ENCODE peak calls at places on chromosomes 6 and 20, in eight cellular contexts. C is caudate nucleus, X is fibroblast of gingiva, U is tibial nerve, I is amniotic stem cell, G is DMS153, Q is nephron progenitor cell, S is heart left ventricle. P is an unnamed sample.

GRCh38 chr6:125229080-125229479 is 72.7 kb downstream of the HDDC2 start:
- DNase-seq in C (no peak), X (peak), U (no peak), I (no peak), G (no peak), Q (no peak), S (no peak), P (no peak)

GRCh38 chr6:44247338-44248302 is 719 bp downstream of the HSP90AB1 start:
- DNase-seq in C (peak), X (peak), U (peak), I (no peak), G (no peak), Q (peak), S (peak), P (no peak)

GRCh38 chr20:1322511-1323245 is 6.3 kb downstream of the SDCBP2 start:
- DNase-seq in C (no peak), X (peak), U (no peak), I (peak), G (no peak), Q (no peak), S (peak), P (no peak)

GRCh38 chr6:146526192-146526591 is 17.4 kb upstream of the RAB32 start:
- DNase-seq in C (no peak), X (peak), U (no peak), I (no peak), G (no peak), Q (no peak), S (no peak), P (no peak)

GRCh38 chr6:46948699-46949098 is 27.0 kb upstream of the ADGRF5 start:
- DNase-seq in C (no peak), X (no peak), U (no peak), I (no peak), G (no peak), Q (no peak), S (peak), P (no peak)

GRCh38 chr6:127119361-127120108 is 1.1 kb downstream of the RSPO3 start:
- DNase-seq in C (no peak), X (peak), U (no peak), I (no peak), G (no peak), Q (peak), S (no peak), P (no peak)

GRCh38 chr6:35327349-35328027 is 14.9 kb upstream of the PPARD start:
- DNase-seq in C (no peak), X (peak), U (peak), I (peak), G (peak), Q (peak), S (peak), P (no peak)

GRCh38 chr6:99016355-99016754 is 68.6 kb upstream of the FBXL4 start:
- DNase-seq in C (no peak), X (no peak), U (no peak), I (no peak), G (no peak), Q (no peak), S (no peak), P (no peak)

GRCh38 chr20:53529658-53530057 is 64.0 kb downstream of the ZNF217 start:
- DNase-seq in C (no peak), X (no peak), U (no peak), I (no peak), G (no peak), Q (no peak), S (no peak), P (no peak)

GRCh38 chr6:134029495-134030455 is 22.6 kb downstream of the SLC2A12 start:
- DNase-seq in C (no peak), X (no peak), U (no peak), I (no peak), G (no peak), Q (no peak), S (no peak), P (no peak)

GRCh38 chr6:6885521-6886088 is 222.2 kb upstream of the RREB1 start:
- DNase-seq in C (peak), X (no peak), U (peak), I (no peak), G (no peak), Q (no peak), S (peak), P (no peak)

GRCh38 chr6:40803897-40804702 is 216.9 kb upstream of the LRFN2 start:
- DNase-seq in C (no peak), X (no peak), U (no peak), I (no peak), G (no peak), Q (no peak), S (no peak), P (no peak)

GRCh38 chr6:126955621-126956020 is 162.8 kb upstream of the RSPO3 start:
- DNase-seq in C (no peak), X (no peak), U (no peak), I (no peak), G (no peak), Q (no peak), S (no peak), P (no peak)

GRCh38 chr6:3209114-3210023 is 18.1 kb downstream of the TUBB2B start:
- DNase-seq in C (peak), X (peak), U (peak), I (peak), G (peak), Q (no peak), S (peak), P (no peak)

GRCh38 chr6:34529665-34530327 is 26.3 kb downstream of the SPDEF start:
- DNase-seq in C (no peak), X (no peak), U (no peak), I (no peak), G (peak), Q (no peak), S (peak), P (no peak)

GRCh38 chr20:669573-669972 is 6.0 kb downstream of the SCRT2 start:
- DNase-seq in C (no peak), X (no peak), U (no peak), I (no peak), G (no peak), Q (no peak), S (peak), P (no peak)

GRCh38 chr6:2558861-2559811 is 191.6 kb downstream of the MYLK4 start:
- DNase-seq in C (no peak), X (no peak), U (no peak), I (no peak), G (no peak), Q (peak), S (no peak), P (no peak)

GRCh38 chr6:150547511-150548222 is 52.0 kb upstream of the PLEKHG1 start:
- DNase-seq in C (peak), X (no peak), U (peak), I (no peak), G (no peak), Q (peak), S (peak), P (peak)

GRCh38 chr20:24722586-24722985 is 226.5 kb upstream of the CST7 start:
- DNase-seq in C (no peak), X (no peak), U (no peak), I (no peak), G (no peak), Q (no peak), S (no peak), P (no peak)

GRCh38 chr6:142416179-142416578 is 114.4 kb downstream of the ADGRG6 start:
- DNase-seq in C (no peak), X (peak), U (no peak), I (peak), G (no peak), Q (no peak), S (no peak), P (no peak)

GRCh38 chr6:33589723-33590530 is 9.9 kb upstream of the BAK1 start:
- DNase-seq in C (no peak), X (peak), U (peak), I (peak), G (peak), Q (peak), S (peak), P (no peak)

GRCh38 chr6:101883398-101883975 is 490.0 kb downstream of the GRIK2 start:
- DNase-seq in C (no peak), X (no peak), U (no peak), I (peak), G (no peak), Q (no peak), S (no peak), P (no peak)

GRCh38 chr6:41940759-41941279 is 789 bp downstream of the CCND3 start:
- DNase-seq in C (peak), X (no peak), U (no peak), I (no peak), G (no peak), Q (peak), S (peak), P (peak)

GRCh38 chr6:23728707-23729106 is 397.3 kb upstream of the NRSN1 start:
- DNase-seq in C (no peak), X (no peak), U (no peak), I (no peak), G (no peak), Q (no peak), S (no peak), P (no peak)

GRCh38 chr20:13777171-13777601 is 7.5 kb downstream of the ESF1 start:
- DNase-seq in C (no peak), X (no peak), U (no peak), I (no peak), G (no peak), Q (no peak), S (no peak), P (no peak)

GRCh38 chr6:111410371-111410770 is 72.6 kb downstream of the REV3L start:
- DNase-seq in C (no peak), X (no peak), U (no peak), I (no peak), G (no peak), Q (no peak), S (no peak), P (no peak)

GRCh38 chr6:88165087-88165876 is 865 bp downstream of the CNR1 start:
- DNase-seq in C (no peak), X (no peak), U (no peak), I (no peak), G (no peak), Q (no peak), S (no peak), P (no peak)

GRCh38 chr20:54535045-54535444 is 59.7 kb downstream of the DOK5 start:
- DNase-seq in C (no peak), X (no peak), U (no peak), I (no peak), G (no peak), Q (no peak), S (no peak), P (no peak)

GRCh38 chr6:155495011-155495768 is 39.6 kb upstream of the NOX3 start:
- DNase-seq in C (no peak), X (peak), U (peak), I (peak), G (no peak), Q (peak), S (peak), P (peak)

GRCh38 chr6:36676142-36677058 is 2.1 kb upstream of the CDKN1A start:
- DNase-seq in C (no peak), X (peak), U (no peak), I (no peak), G (peak), Q (no peak), S (no peak), P (no peak)

GRCh38 chr6:7153807-7154206 is 46.0 kb downstream of the RREB1 start:
- DNase-seq in C (no peak), X (no peak), U (no peak), I (no peak), G (no peak), Q (no peak), S (no peak), P (no peak)

GRCh38 chr6:26003102-26003694 is 40.6 kb downstream of the TRIM38 start:
- DNase-seq in C (no peak), X (peak), U (peak), I (peak), G (peak), Q (peak), S (peak), P (peak)

GRCh38 chr6:75532521-75532920 is 38.9 kb upstream of the FILIP1 start:
- DNase-seq in C (no peak), X (no peak), U (no peak), I (no peak), G (no peak), Q (no peak), S (no peak), P (no peak)

GRCh38 chr6:132648356-132648755 is 10.6 kb downstream of the TAAR1 start:
- DNase-seq in C (no peak), X (peak), U (no peak), I (no peak), G (no peak), Q (no peak), S (no peak), P (no peak)

GRCh38 chr20:10540636-10541493 is 105.8 kb downstream of the SLX4IP start:
- DNase-seq in C (no peak), X (peak), U (no peak), I (peak), G (no peak), Q (no peak), S (no peak), P (no peak)

GRCh38 chr20:3239026-3239866 is at the start of gene SLC4A11:
- DNase-seq in C (no peak), X (peak), U (no peak), I (no peak), G (peak), Q (peak), S (peak), P (no peak)